ENCODE peak calls at places on chromosomes 12 and 14, in seven cellular contexts. One of them, this sample, is unnamed.

GRCh38 chr14:99503848-99504453 is 22.7 kb downstream of the CCNK start:
- DNase-seq in left ventricle myocardium inferior: no peak
- DNase-seq in astrocyte of the spinal cord: no peak
- DNase-seq in neuronal stem cell: no peak
- DNase-seq in retinal pigment epithelial cell: no peak
- DNase-seq in MM.1S: no peak
- DNase-seq in A172: no peak
- DNase-seq in this sample: no peak

GRCh38 chr12:4027412-4027811 is 154.2 kb upstream of the PARP11 start:
- DNase-seq in left ventricle myocardium inferior: no peak
- DNase-seq in astrocyte of the spinal cord: no peak
- DNase-seq in neuronal stem cell: no peak
- DNase-seq in retinal pigment epithelial cell: no peak
- DNase-seq in MM.1S: no peak
- DNase-seq in A172: no peak
- DNase-seq in this sample: no peak

GRCh38 chr12:2179953-2180736 is 127.4 kb downstream of the CACNA1C start:
- DNase-seq in left ventricle myocardium inferior: peak; percentile 67
- DNase-seq in astrocyte of the spinal cord: peak; percentile 93
- DNase-seq in neuronal stem cell: no peak
- DNase-seq in retinal pigment epithelial cell: no peak
- DNase-seq in MM.1S: no peak
- DNase-seq in A172: peak; percentile 91
- DNase-seq in this sample: no peak

GRCh38 chr14:85604021-85604420 is 74.1 kb downstream of the FLRT2 start:
- DNase-seq in left ventricle myocardium inferior: no peak
- DNase-seq in astrocyte of the spinal cord: no peak
- DNase-seq in neuronal stem cell: no peak
- DNase-seq in retinal pigment epithelial cell: no peak
- DNase-seq in MM.1S: no peak
- DNase-seq in A172: no peak
- DNase-seq in this sample: no peak

GRCh38 chr12:116636636-116637519 is 77.7 kb downstream of the MAP1LC3B2 start:
- DNase-seq in left ventricle myocardium inferior: no peak
- DNase-seq in astrocyte of the spinal cord: no peak
- DNase-seq in neuronal stem cell: no peak
- DNase-seq in retinal pigment epithelial cell: no peak
- DNase-seq in MM.1S: no peak
- DNase-seq in A172: no peak
- DNase-seq in this sample: no peak

GRCh38 chr12:83141460-83141994 is 454.8 kb downstream of the TMTC2 start:
- DNase-seq in left ventricle myocardium inferior: no peak
- DNase-seq in astrocyte of the spinal cord: no peak
- DNase-seq in neuronal stem cell: no peak
- DNase-seq in retinal pigment epithelial cell: no peak
- DNase-seq in MM.1S: no peak
- DNase-seq in A172: no peak
- DNase-seq in this sample: no peak

GRCh38 chr12:122643207-122643805 is 59.9 kb downstream of the HCAR2 start:
- DNase-seq in left ventricle myocardium inferior: no peak
- DNase-seq in astrocyte of the spinal cord: no peak
- DNase-seq in neuronal stem cell: no peak
- DNase-seq in retinal pigment epithelial cell: no peak
- DNase-seq in MM.1S: no peak
- DNase-seq in A172: no peak
- DNase-seq in this sample: no peak

GRCh38 chr12:59055204-59055839 is 135.0 kb upstream of the LRIG3 start:
- DNase-seq in left ventricle myocardium inferior: no peak
- DNase-seq in astrocyte of the spinal cord: peak; percentile 78
- DNase-seq in neuronal stem cell: no peak
- DNase-seq in retinal pigment epithelial cell: peak; percentile 33
- DNase-seq in MM.1S: peak; percentile 36
- DNase-seq in A172: peak; percentile 86
- DNase-seq in this sample: no peak

GRCh38 chr12:14698555-14698954 is 2.2 kb upstream of the GUCY2C start:
- DNase-seq in left ventricle myocardium inferior: no peak
- DNase-seq in astrocyte of the spinal cord: no peak
- DNase-seq in neuronal stem cell: no peak
- DNase-seq in retinal pigment epithelial cell: no peak
- DNase-seq in MM.1S: no peak
- DNase-seq in A172: no peak
- DNase-seq in this sample: no peak

GRCh38 chr12:78209851-78210493 is 379.3 kb downstream of the NAV3 start:
- DNase-seq in left ventricle myocardium inferior: peak; percentile 33
- DNase-seq in astrocyte of the spinal cord: peak; percentile 75
- DNase-seq in neuronal stem cell: no peak
- DNase-seq in retinal pigment epithelial cell: no peak
- DNase-seq in MM.1S: no peak
- DNase-seq in A172: no peak
- DNase-seq in this sample: no peak

GRCh38 chr12:14547571-14547970 is 20.1 kb downstream of the PLBD1 start:
- DNase-seq in left ventricle myocardium inferior: no peak
- DNase-seq in astrocyte of the spinal cord: no peak
- DNase-seq in neuronal stem cell: no peak
- DNase-seq in retinal pigment epithelial cell: no peak
- DNase-seq in MM.1S: no peak
- DNase-seq in A172: no peak
- DNase-seq in this sample: no peak

GRCh38 chr12:89874146-89874545 is 165.5 kb upstream of the ATP2B1 start:
- DNase-seq in left ventricle myocardium inferior: peak; percentile 20
- DNase-seq in astrocyte of the spinal cord: peak; percentile 42
- DNase-seq in neuronal stem cell: no peak
- DNase-seq in retinal pigment epithelial cell: no peak
- DNase-seq in MM.1S: no peak
- DNase-seq in A172: no peak
- DNase-seq in this sample: no peak

GRCh38 chr14:100581228-100582145 is 5.7 kb downstream of the BEGAIN start:
- DNase-seq in left ventricle myocardium inferior: peak; percentile 2
- DNase-seq in astrocyte of the spinal cord: no peak
- DNase-seq in neuronal stem cell: no peak
- DNase-seq in retinal pigment epithelial cell: no peak
- DNase-seq in MM.1S: no peak
- DNase-seq in A172: no peak
- DNase-seq in this sample: no peak

GRCh38 chr14:73455294-73455693 is 3.1 kb downstream of the NUMB start:
- DNase-seq in left ventricle myocardium inferior: no peak
- DNase-seq in astrocyte of the spinal cord: no peak
- DNase-seq in neuronal stem cell: no peak
- DNase-seq in retinal pigment epithelial cell: no peak
- DNase-seq in MM.1S: no peak
- DNase-seq in A172: no peak
- DNase-seq in this sample: no peak

GRCh38 chr12:115820661-115821060 is 456.8 kb downstream of the MED13L start:
- DNase-seq in left ventricle myocardium inferior: no peak
- DNase-seq in astrocyte of the spinal cord: no peak
- DNase-seq in neuronal stem cell: no peak
- DNase-seq in retinal pigment epithelial cell: no peak
- DNase-seq in MM.1S: no peak
- DNase-seq in A172: no peak
- DNase-seq in this sample: peak; percentile 20

GRCh38 chr12:29396774-29397173 is 15.8 kb upstream of the ERGIC2 start:
- DNase-seq in left ventricle myocardium inferior: no peak
- DNase-seq in astrocyte of the spinal cord: no peak
- DNase-seq in neuronal stem cell: no peak
- DNase-seq in retinal pigment epithelial cell: no peak
- DNase-seq in MM.1S: no peak
- DNase-seq in A172: no peak
- DNase-seq in this sample: no peak

GRCh38 chr12:57416039-57416996 is 14.5 kb downstream of the R3HDM2 start:
- DNase-seq in left ventricle myocardium inferior: no peak
- DNase-seq in astrocyte of the spinal cord: no peak
- DNase-seq in neuronal stem cell: no peak
- DNase-seq in retinal pigment epithelial cell: no peak
- DNase-seq in MM.1S: no peak
- DNase-seq in A172: peak; percentile 18
- DNase-seq in this sample: no peak

GRCh38 chr12:116609715-116610114 is 50.5 kb downstream of the MAP1LC3B2 start:
- DNase-seq in left ventricle myocardium inferior: no peak
- DNase-seq in astrocyte of the spinal cord: no peak
- DNase-seq in neuronal stem cell: no peak
- DNase-seq in retinal pigment epithelial cell: no peak
- DNase-seq in MM.1S: peak; percentile 6
- DNase-seq in A172: no peak
- DNase-seq in this sample: no peak

GRCh38 chr12:574475-575128 is 88.6 kb downstream of the NINJ2 start:
- DNase-seq in left ventricle myocardium inferior: no peak
- DNase-seq in astrocyte of the spinal cord: no peak
- DNase-seq in neuronal stem cell: no peak
- DNase-seq in retinal pigment epithelial cell: no peak
- DNase-seq in MM.1S: no peak
- DNase-seq in A172: no peak
- DNase-seq in this sample: no peak

GRCh38 chr14:22221508-22221907 is 367.5 kb downstream of the DAD1 start:
- DNase-seq in left ventricle myocardium inferior: no peak
- DNase-seq in astrocyte of the spinal cord: peak; percentile 35
- DNase-seq in neuronal stem cell: no peak
- DNase-seq in retinal pigment epithelial cell: no peak
- DNase-seq in MM.1S: peak; percentile 12
- DNase-seq in A172: peak; percentile 8
- DNase-seq in this sample: no peak

GRCh38 chr14:96617635-96618034 is 115.5 kb downstream of the PAPOLA start:
- DNase-seq in left ventricle myocardium inferior: no peak
- DNase-seq in astrocyte of the spinal cord: no peak
- DNase-seq in neuronal stem cell: no peak
- DNase-seq in retinal pigment epithelial cell: no peak
- DNase-seq in MM.1S: no peak
- DNase-seq in A172: no peak
- DNase-seq in this sample: no peak

This sample was measured in NT2/D1.